ENCODE peak calls at places on chromosomes 6 and 20, in eight cellular contexts. X is transverse colon, S is HepG2, I is K562, V is stomach, C is GM23338, L is HCT116, W is esophagus muscularis mucosa. U is an unnamed sample.

GRCh38 chr6:135251964-135252429 is 70.9 kb downstream of the MYB start:
- DNase-seq in X (peak; percentile 18), S (peak; percentile 83), I (no peak), L (no peak), C (no peak), W (no peak), V (no peak), U (no peak)

GRCh38 chr20:21397341-21398108 is at the start of gene NKX2-4:
- DNase-seq in X (no peak), C (peak; percentile 67), L (no peak), W (no peak), I (no peak), S (no peak), V (no peak), U (no peak)

GRCh38 chr20:24633026-24633425 is 163.6 kb downstream of the SYNDIG1 start:
- DNase-seq in C (no peak), W (no peak), V (no peak), X (no peak), I (no peak), S (no peak), L (no peak), U (no peak)

GRCh38 chr20:23586735-23587525 is 18.6 kb upstream of the CST9L start:
- DNase-seq in V (no peak), C (no peak), S (peak; percentile 76), I (no peak), W (peak; percentile 53), X (no peak), L (no peak), U (no peak)

GRCh38 chr6:1787894-1788293 is 178.2 kb downstream of the FOXC1 start:
- DNase-seq in C (no peak), X (no peak), V (no peak), W (no peak), I (no peak), L (no peak), S (no peak), U (no peak)

GRCh38 chr6:31796993-31797385 is 1.4 kb upstream of the VARS1 start:
- DNase-seq in V (no peak), I (no peak), X (no peak), L (no peak), W (no peak), C (no peak), S (no peak), U (no peak)

GRCh38 chr6:4612636-4613171 is 163.5 kb upstream of the CDYL start:
- DNase-seq in X (no peak), W (no peak), L (no peak), I (peak; percentile 28), C (no peak), V (no peak), S (no peak), U (peak; percentile 70)

GRCh38 chr20:53019464-53019863 is 47.3 kb downstream of the TSHZ2 start:
- DNase-seq in V (no peak), L (no peak), I (no peak), C (no peak), W (peak; percentile 37), X (no peak), S (no peak), U (no peak)

GRCh38 chr6:2245103-2245953 is at the start of gene GMDS:
- DNase-seq in I (peak; percentile 94), L (peak; percentile 43), V (peak; percentile 90), S (peak; percentile 85), C (peak; percentile 88), W (peak; percentile 93), X (peak; percentile 92), U (peak; percentile 93)

GRCh38 chr6:34339432-34339831 is 53.0 kb downstream of the NUDT3 start:
- DNase-seq in X (no peak), C (no peak), S (no peak), V (no peak), W (no peak), L (no peak), I (no peak), U (no peak)

GRCh38 chr6:32614366-32615081 is 22.7 kb upstream of the HLA-DQA1 start:
- DNase-seq in X (no peak), L (no peak), S (no peak), I (no peak), W (no peak), V (no peak), C (peak; percentile 16), U (no peak)

GRCh38 chr6:27448456-27448855 is 24.4 kb downstream of the ZNF184 start:
- DNase-seq in S (no peak), V (no peak), W (no peak), L (no peak), X (no peak), I (no peak), C (no peak), U (no peak)

GRCh38 chr20:37234254-37234581 is 27.4 kb downstream of the GHRH start:
- DNase-seq in V (no peak), S (no peak), W (no peak), X (no peak), C (no peak), I (no peak), L (no peak), U (no peak)

GRCh38 chr20:24148372-24148771 is 159.8 kb upstream of the GGTLC1 start:
- DNase-seq in C (no peak), X (peak; percentile 45), V (no peak), S (no peak), L (no peak), I (no peak), W (no peak), U (no peak)

GRCh38 chr6:41939848-41940758 is 1.5 kb downstream of the CCND3 start:
- DNase-seq in L (no peak), X (peak; percentile 77), I (peak; percentile 89), S (no peak), W (no peak), V (peak; percentile 27), C (peak; percentile 24), U (peak; percentile 70)

GRCh38 chr20:3677733-3678132 is 4.1 kb downstream of the ADAM33 start:
- DNase-seq in S (no peak), C (no peak), V (no peak), I (no peak), L (no peak), W (no peak), X (peak; percentile 28), U (peak; percentile 92)

GRCh38 chr6:157528931-157529653 is 148.1 kb downstream of the ZDHHC14 start:
- DNase-seq in S (peak; percentile 73), X (no peak), C (no peak), W (no peak), L (no peak), I (peak; percentile 39), V (no peak), U (no peak)
- TF ChIP-seq POLR2AphosphoS5 in S (no peak), X (no peak), C (no peak), W (no peak), L (no peak), I (no peak), V (no peak), U (no peak)

DNA sequence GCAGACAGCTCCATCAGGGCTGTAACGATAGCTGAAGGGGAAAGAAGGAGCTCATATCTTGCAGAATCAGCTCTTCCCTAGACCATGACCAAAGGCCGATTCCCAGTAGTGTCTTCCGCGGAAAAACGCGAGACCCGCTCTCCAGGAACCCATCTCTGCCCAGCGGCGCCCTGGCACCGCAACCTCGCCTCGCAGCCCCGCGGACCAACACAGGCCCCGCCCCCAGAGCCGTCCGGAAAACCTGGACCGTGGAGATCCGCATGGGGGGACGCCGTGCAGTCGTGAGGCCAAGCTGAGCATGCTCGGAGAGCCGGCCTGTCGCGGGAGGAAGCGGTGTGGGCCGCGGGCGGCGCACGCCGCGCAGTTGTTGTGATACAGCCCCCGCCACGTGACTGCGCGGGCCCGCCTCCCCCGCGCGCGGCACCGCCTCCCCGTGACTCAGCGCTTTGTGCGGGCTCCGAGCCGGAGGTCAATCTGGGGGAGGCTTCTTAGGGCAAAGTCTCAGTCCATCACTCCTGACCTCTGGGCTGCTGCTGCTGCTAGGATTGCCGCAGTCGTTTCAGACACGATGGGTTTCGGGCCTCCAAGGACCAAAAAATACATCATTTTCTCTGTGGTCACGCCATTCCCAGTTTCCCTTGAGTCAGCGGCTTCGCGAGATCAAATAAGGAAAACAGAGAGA is 3.1 kb upstream of the GCLC start:
- DNase-seq in I (peak; percentile 98), W (peak; percentile 99), L (peak; percentile 95), V (peak; percentile 98), X (peak; percentile 98), C (peak; percentile 97), S (peak; percentile 94), U (peak; percentile 99)
- TF ChIP-seq CTCF in I (peak; percentile 18), W (no peak), L (no peak), V (peak; percentile 8), X (no peak), C (no peak), S (peak; percentile 74), U (no peak)

GRCh38 chr6:138965291-138965874 is 22.7 kb downstream of the REPS1 start:
- DNase-seq in L (no peak), W (no peak), I (no peak), V (no peak), S (no peak), C (no peak), X (no peak), U (no peak)

GRCh38 chr6:138966870-138967269 is 21.2 kb downstream of the REPS1 start:
- DNase-seq in C (no peak), W (no peak), I (no peak), X (no peak), L (no peak), S (no peak), V (no peak), U (no peak)

GRCh38 chr6:138963531-138963930 is 24.5 kb downstream of the REPS1 start:
- DNase-seq in W (no peak), V (no peak), L (no peak), C (no peak), X (no peak), S (no peak), I (no peak), U (no peak)

GRCh38 chr6:138964012-138964411 is 24.0 kb downstream of the REPS1 start:
- DNase-seq in X (no peak), V (no peak), W (no peak), S (no peak), I (no peak), L (no peak), C (no peak), U (no peak)

GRCh38 chr6:138965971-138966370 is 22.1 kb downstream of the REPS1 start:
- DNase-seq in C (no peak), V (no peak), W (no peak), S (no peak), I (no peak), X (no peak), L (no peak), U (no peak)
- H3K36me3 ChIP-seq in C (no peaks in the 10 kb centered on the region), V (no peaks in the 10 kb centered on the region), W (no peaks in the 10 kb centered on the region), S (no peaks in the 10 kb centered on the region), I (no peaks in the 10 kb centered on the region), X (no peaks in the 10 kb centered on the region), L (no peaks in the 10 kb centered on the region), U (no peaks in the 10 kb centered on the region)

GRCh38 chr6:82614518-82614917 is 250.9 kb downstream of the TPBG start:
- DNase-seq in C (no peak), X (no peak), V (no peak), L (no peak), W (no peak), S (no peak), I (peak; percentile 2), U (no peak)

GRCh38 chr6:82611751-82612150 is 248.1 kb downstream of the TPBG start:
- DNase-seq in C (no peak), S (no peak), I (no peak), X (no peak), V (no peak), W (no peak), L (no peak), U (no peak)

GRCh38 chr6:82608777-82609176 is 245.2 kb downstream of the TPBG start:
- DNase-seq in L (no peak), I (no peak), W (no peak), S (no peak), X (no peak), V (no peak), C (no peak), U (no peak)

GRCh38 chr6:82616386-82617028 is 252.9 kb downstream of the TPBG start:
- DNase-seq in S (no peak), L (no peak), X (no peak), C (no peak), I (no peak), W (no peak), V (no peak), U (no peak)

GRCh38 chr6:82612475-82612874 is 248.9 kb downstream of the TPBG start:
- DNase-seq in L (no peak), C (no peak), W (no peak), I (no peak), X (no peak), S (no peak), V (no peak), U (no peak)
- TF ChIP-seq POLR2AphosphoS5 in L (no peak), C (no peak), W (no peak), I (no peak), X (no peak), S (no peak), V (no peak), U (no peak)

U was measured in sigmoid colon.